ENCODE peak calls at places on chromosomes 11 and 22, in five cellular contexts. M, K, F, A and S are unnamed samples.
A peak's percentile ranks its signal among the peaks of the same experiment; 100 is the strongest.

GRCh38 chr11:66003291-66003690 is 988 bp downstream of the BANF1 start:
- DNase-seq in M (no peak), K (no peak), F (no peak), A (no peak), S (no peak)

GRCh38 chr11:19744130-19744529 is 31.5 kb downstream of the NAV2 start:
- DNase-seq in M (no peak), K (no peak), F (no peak), A (no peak), S (no peak)

GRCh38 chr11:80621871-80622270 is 1181.0 kb upstream of the TENM4 start:
- DNase-seq in M (no peak), K (no peak), F (no peak), A (no peak), S (no peak)

GRCh38 chr22:38706101-38706884 is 549 bp downstream of the GTPBP1 start:
- DNase-seq in M (no peak), K (peak; percentile 53), F (peak; percentile 73), A (peak; percentile 61), S (peak; percentile 48)

GRCh38 chr11:61652135-61652534 is 28.1 kb upstream of the DAGLA start:
- DNase-seq in M (no peak), K (no peak), F (no peak), A (no peak), S (no peak)

GRCh38 chr22:33576205-33576604 is 344.1 kb downstream of the LARGE1 start:
- DNase-seq in M (no peak), K (no peak), F (no peak), A (no peak), S (no peak)

GRCh38 chr11:1852885-1853284 is at the start of gene LSP1:
- DNase-seq in M (no peak), K (no peak), F (no peak), A (no peak), S (no peak)

GRCh38 chr11:55949330-55949729 is 13.1 kb upstream of the OR5I1 start:
- DNase-seq in M (no peak), K (no peak), F (no peak), A (no peak), S (no peak)

GRCh38 chr11:78647266-78647915 is 72.7 kb upstream of the NARS2 start:
- DNase-seq in M (no peak), K (no peak), F (no peak), A (no peak), S (no peak)